ENCODE peak calls at places on chromosome 9, in four cellular contexts. J is A549, K is esophagus squamous epithelium, U is heart left ventricle. H is an unnamed sample.

GRCh38 chr9:91071185-91071990 is 269.8 kb downstream of the SYK start:
- DNase-seq in J (no peak), K (no peak), U (no peak), H (no peak)

GRCh38 chr9:93828331-93829097 is 126.6 kb downstream of the BARX1 start:
- DNase-seq in J (no peak), K (no peak), U (peak), H (no peak)

GRCh38 chr9:72648811-72649414 is 127.5 kb downstream of the TMC1 start:
- DNase-seq in J (no peak), K (no peak), U (no peak), H (no peak)

GRCh38 chr9:133207540-133208170 is 1.4 kb downstream of the OBP2B start:
- DNase-seq in J (no peak), K (no peak), U (no peak), H (no peak)

GRCh38 chr9:78103971-78104433 is 72.4 kb upstream of the GNAQ start:
- DNase-seq in J (no peak), K (no peak), U (no peak), H (peak)

GRCh38 chr9:73167614-73168013 is 15.9 kb downstream of the ANXA1 start:
- DNase-seq in J (no peak), K (no peak), U (no peak), H (no peak)

GRCh38 chr9:33263936-33264472 is 504 bp downstream of the BAG1 start:
- DNase-seq in J (peak), K (peak), U (peak), H (peak)

GRCh38 chr9:127084071-127085039 is 38.1 kb downstream of the ANGPTL2 start:
- DNase-seq in J (no peak), K (no peak), U (no peak), H (no peak)

GRCh38 chr9:131112374-131113159 is 12.8 kb upstream of the NUP214 start:
- DNase-seq in J (no peak), K (no peak), U (no peak), H (peak)

GRCh38 chr9:91426123-91426745 is 2.6 kb upstream of the NFIL3 start:
- DNase-seq in J (peak), K (no peak), U (no peak), H (no peak)

GRCh38 chr9:128689293-128689770 is 310 bp downstream of the SET start:
- DNase-seq in J (peak), K (no peak), U (peak), H (no peak)

GRCh38 chr9:22446950-22447606 is 454 bp downstream of the DMRTA1 start:
- DNase-seq in J (peak), K (no peak), U (peak), H (peak)

GRCh38 chr9:129482521-129483466 is 138.1 kb downstream of the C9orf50 start:
- DNase-seq in J (no peak), K (no peak), U (peak), H (no peak)

GRCh38 chr9:91193658-91194391 is 167.9 kb downstream of the AUH start:
- DNase-seq in J (peak), K (peak), U (peak), H (peak)

DNA sequence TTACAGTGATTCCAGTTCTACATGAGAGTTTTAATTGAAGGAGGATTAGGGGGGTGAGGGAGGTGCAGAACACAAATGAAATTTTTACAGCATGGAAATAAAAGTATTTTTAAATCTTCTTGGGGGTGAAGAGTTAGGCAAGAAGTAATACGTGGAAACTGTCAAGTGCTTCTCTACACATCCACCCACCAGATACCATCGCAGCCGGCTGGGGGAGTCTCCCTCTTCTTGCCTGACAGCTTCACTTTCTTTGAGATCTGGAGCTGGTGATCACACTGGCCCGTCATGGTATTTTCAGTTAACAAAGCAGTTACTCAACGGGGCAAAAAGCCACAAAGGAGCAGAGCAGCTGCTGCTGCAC is 2.6 kb upstream of the NR4A3 start:
- DNase-seq in J (no peak), K (no peak), U (no peak), H (no peak)
- TF ChIP-seq POLR2A in J (no peak), K (no peak), U (no peak), H (no peak)

DNA sequence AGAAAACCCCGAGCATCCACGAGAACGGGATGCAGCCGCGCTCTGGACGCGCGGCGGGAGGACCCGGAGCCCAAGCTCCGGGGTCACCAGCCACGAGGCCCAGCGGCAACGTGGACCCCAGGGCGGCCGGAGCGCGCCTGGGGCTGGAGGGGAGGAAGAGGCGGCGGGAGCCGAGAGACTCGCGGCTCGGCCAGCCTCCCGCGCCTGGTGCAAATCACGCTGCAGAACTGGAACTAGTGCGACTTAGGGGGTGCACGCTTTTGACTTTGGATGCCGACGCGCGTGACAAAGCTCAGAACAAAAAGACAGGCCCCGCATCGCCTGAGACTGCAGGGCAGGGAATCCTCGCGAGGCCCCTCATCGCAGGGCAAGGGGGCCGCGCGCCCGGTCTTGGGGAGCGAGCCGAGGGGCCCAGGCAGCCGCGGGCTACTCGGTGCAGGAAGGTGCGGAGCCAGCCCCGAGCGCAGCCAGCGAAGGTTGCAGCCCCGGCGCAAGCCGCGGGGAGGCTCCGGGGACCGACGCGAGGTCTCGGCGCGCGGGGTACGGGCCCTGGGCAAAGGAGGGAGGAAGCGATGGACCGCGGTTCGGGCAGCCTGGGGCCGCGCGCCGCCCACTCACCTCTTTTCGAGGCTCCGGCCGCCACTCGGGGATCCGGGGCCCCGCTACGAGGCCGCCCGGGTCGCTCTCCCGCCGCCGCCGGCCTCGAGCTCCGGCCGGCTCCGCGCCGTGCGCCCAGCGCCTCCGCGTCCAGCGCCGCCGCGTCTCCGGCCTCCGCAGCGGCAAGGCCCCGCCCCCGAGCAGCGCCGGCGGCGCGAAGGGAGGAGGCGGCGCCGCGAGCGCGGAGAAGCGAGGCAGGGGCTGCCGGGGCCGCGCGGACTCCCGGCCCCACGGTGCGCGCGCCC is at the start of gene GOLM1:
- DNase-seq in J (peak), K (no peak), U (peak), H (peak)
- TF ChIP-seq POLR2A in J (peak), K (no peak), U (no peak), H (no peak)

GRCh38 chr9:136355616-136356557 is 7.7 kb downstream of the DNLZ start:
- DNase-seq in J (no peak), K (no peak), U (no peak), H (no peak)
- TF ChIP-seq POLR2A in J (no peak), K (no peak), U (no peak), H (no peak)

GRCh38 chr9:136187197-136187596 is 17.7 kb downstream of the LHX3 start:
- DNase-seq in J (no peak), K (no peak), U (peak), H (no peak)
- TF ChIP-seq POLR2A in J (no peak), K (no peak), U (no peak), H (no peak)

GRCh38 chr9:87422999-87423398 is 74.7 kb upstream of the DAPK1 start:
- DNase-seq in J (no peak), K (no peak), U (no peak), H (no peak)
- TF ChIP-seq POLR2A in J (no peak), K (no peak), U (no peak), H (no peak)

H was measured in GM12891.